ENCODE peak calls at places on chromosome 11, in nine cellular contexts. D, J, L, V, C, B, A, S and F are unnamed samples.

GRCh38 chr11:3855808-3856491 is 486 bp downstream of the STIM1 start:
- DNase-seq in D (peak; percentile 77), J (peak; percentile 13), L (peak; percentile 49), V (peak; percentile 24), C (no peak), B (no peak), A (peak; percentile 57), S (no peak), F (no peak)

GRCh38 chr11:6251120-6251733 is 8.4 kb upstream of the CCKBR start:
- DNase-seq in D (peak; percentile 73), J (peak; percentile 51), L (peak; percentile 82), V (peak; percentile 64), C (peak; percentile 79), B (no peak), A (peak; percentile 89), S (peak; percentile 75), F (no peak)

GRCh38 chr11:122108192-122108799 is 7.7 kb downstream of the BLID start:
- DNase-seq in D (peak; percentile 33), J (peak; percentile 50), L (no peak), V (no peak), C (peak; percentile 48), B (no peak), A (peak; percentile 58), S (peak; percentile 70), F (no peak)

GRCh38 chr11:66317322-66317765 is 500 bp upstream of the CD248 start:
- DNase-seq in D (peak; percentile 82), J (peak; percentile 90), L (no peak), V (no peak), C (no peak), B (peak; percentile 49), A (no peak), S (peak; percentile 68), F (no peak)

GRCh38 chr11:32838505-32839274 is 9.0 kb downstream of the PRRG4 start:
- DNase-seq in D (no peak), J (no peak), L (no peak), V (no peak), C (peak; percentile 94), B (no peak), A (no peak), S (no peak), F (no peak)

GRCh38 chr11:31326470-31327148 is 42.9 kb downstream of the DCDC1 start:
- DNase-seq in D (no peak), J (no peak), L (no peak), V (no peak), C (no peak), B (no peak), A (no peak), S (no peak), F (no peak)

GRCh38 chr11:29786092-29786491 is 230.7 kb downstream of the KCNA4 start:
- DNase-seq in D (no peak), J (no peak), L (no peak), V (no peak), C (no peak), B (no peak), A (no peak), S (no peak), F (no peak)

GRCh38 chr11:47225552-47226137 is 10.9 kb downstream of the DDB2 start:
- DNase-seq in D (peak; percentile 54), J (no peak), L (no peak), V (no peak), C (no peak), B (no peak), A (no peak), S (peak; percentile 64), F (no peak)

GRCh38 chr11:80163011-80163410 is 722.2 kb upstream of the TENM4 start:
- DNase-seq in D (no peak), J (no peak), L (no peak), V (no peak), C (peak; percentile 68), B (no peak), A (no peak), S (peak; percentile 25), F (no peak)

GRCh38 chr11:14413307-14414072 is 54.5 kb upstream of the RRAS2 start:
- DNase-seq in D (peak; percentile 62), J (no peak), L (no peak), V (no peak), C (no peak), B (no peak), A (peak; percentile 64), S (peak; percentile 58), F (no peak)
- TF ChIP-seq CTCF in D (peak; percentile 56), J (peak; percentile 20), L (no peak), V (peak; percentile 16), C (no peak), B (no peak), A (peak; percentile 52), S (peak; percentile 33), F (no peak)

DNA sequence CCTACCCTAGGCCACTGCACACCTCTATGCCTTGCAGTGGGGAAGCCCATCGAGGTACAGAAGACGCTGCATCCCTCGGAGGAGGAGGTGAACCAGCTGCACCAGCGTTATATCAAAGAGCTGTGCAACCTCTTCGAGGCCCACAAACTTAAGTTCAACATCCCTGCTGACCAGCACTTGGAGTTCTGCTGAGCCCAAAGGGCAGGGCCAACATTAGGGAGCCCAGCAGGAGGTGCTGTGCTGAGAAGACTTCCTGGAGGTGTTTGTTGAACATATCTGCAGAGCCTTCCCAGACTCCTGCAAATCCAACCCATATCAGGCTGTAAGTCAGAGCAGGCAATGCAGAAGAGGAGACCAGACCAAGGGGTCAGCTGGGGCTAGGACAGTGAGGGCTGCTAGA is 13.5 kb downstream of the MOGAT2 start:
- DNase-seq in D (no peak), J (no peak), L (no peak), V (no peak), C (no peak), B (no peak), A (no peak), S (no peak), F (no peak)
- TF ChIP-seq CTCF in D (no peak), J (peak; percentile 2), L (no peak), V (no peak), C (no peak), B (no peak), A (no peak), S (no peak), F (no peak)

DNA sequence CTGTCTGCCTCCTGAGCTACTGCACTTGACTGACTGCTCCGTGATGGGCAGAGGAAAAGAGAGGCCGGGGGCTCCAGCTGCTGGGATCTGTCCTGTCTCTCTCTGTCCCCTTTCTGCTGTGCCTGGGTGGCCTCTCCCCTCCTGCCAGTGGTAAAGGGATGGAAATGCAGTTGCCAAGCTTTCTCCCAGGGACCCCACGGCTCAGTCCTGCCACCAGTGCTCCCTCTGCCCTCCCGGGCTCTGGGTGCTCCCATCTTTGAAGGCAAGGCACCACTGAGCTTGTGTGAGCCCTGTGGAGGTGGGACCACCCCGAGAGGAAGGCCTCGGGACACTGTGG is 32.0 kb downstream of the NADSYN1 start:
- DNase-seq in D (no peak), J (no peak), L (no peak), V (no peak), C (no peak), B (no peak), A (no peak), S (no peak), F (no peak)
- TF ChIP-seq CTCF in D (no peak), J (no peak), L (no peak), V (no peak), C (no peak), B (no peak), A (no peak), S (no peak), F (no peak)

DNA sequence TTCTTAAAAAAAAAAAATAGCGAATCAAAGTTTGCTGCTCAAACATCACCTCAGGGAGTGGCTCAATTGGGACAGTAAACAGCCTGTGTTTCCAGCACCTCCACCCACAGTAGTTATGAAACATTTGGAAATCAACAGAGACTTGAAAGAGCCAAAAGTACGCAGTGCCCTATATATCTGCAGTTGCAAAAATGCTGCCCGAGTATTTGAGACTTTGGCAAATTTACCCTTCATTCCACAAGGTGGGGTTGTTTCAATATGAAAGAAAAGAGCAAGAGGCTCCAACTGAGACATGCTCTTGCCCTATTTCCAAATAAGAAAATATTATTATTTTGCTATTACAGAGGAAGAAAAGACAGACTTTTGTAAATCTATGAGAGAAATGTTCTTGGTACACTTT is 851.1 kb upstream of the RAG2 start:
- DNase-seq in D (no peak), J (no peak), L (no peak), V (no peak), C (peak; percentile 66), B (no peak), A (no peak), S (peak; percentile 68), F (no peak)
- TF ChIP-seq CTCF in D (no peak), J (peak; percentile 40), L (no peak), V (peak; percentile 67), C (peak; percentile 61), B (no peak), A (no peak), S (peak; percentile 74), F (no peak)

GRCh38 chr11:19428206-19429001 is 187.7 kb upstream of the E2F8 start:
- DNase-seq in D (no peak), J (no peak), L (no peak), V (no peak), C (peak; percentile 89), B (no peak), A (no peak), S (peak; percentile 34), F (no peak)
- TF ChIP-seq CTCF in D (no peak), J (no peak), L (no peak), V (no peak), C (no peak), B (no peak), A (no peak), S (no peak), F (no peak)